ENCODE peak calls at places on chromosomes 3 and 15, in seven cellular contexts. V, P, X, O, K, S and Q are unnamed samples. For H3K4me1, the result is how much of the 10 kb centered on the place peaks cover.

GRCh38 chr3:126025862-126026261 is 56.9 kb downstream of the ROPN1B start:
- DNase-seq in V (no peak), P (no peak), X (no peak), O (no peak), K (no peak), S (no peak), Q (no peak)

GRCh38 chr15:68205949-68206539 is 912 bp upstream of the CALML4 start:
- DNase-seq in V (peak), P (no peak), X (peak), O (peak), K (no peak), S (no peak), Q (peak)

GRCh38 chr15:23482764-23483489 is 35.9 kb upstream of the GOLGA6L2 start:
- DNase-seq in V (no peak), P (no peak), X (no peak), O (no peak), K (no peak), S (no peak), Q (no peak)

GRCh38 chr3:11539218-11539617 is 104.5 kb downstream of the VGLL4 start:
- DNase-seq in V (no peak), P (no peak), X (no peak), O (no peak), K (no peak), S (no peak), Q (no peak)

GRCh38 chr15:61327019-61327631 is 98.0 kb upstream of the RORA start:
- DNase-seq in V (no peak), P (no peak), X (no peak), O (no peak), K (no peak), S (no peak), Q (no peak)

GRCh38 chr3:122315619-122316018 is 9.4 kb upstream of the CSTA start:
- DNase-seq in V (no peak), P (no peak), X (no peak), O (no peak), K (no peak), S (no peak), Q (no peak)

GRCh38 chr15:69648215-69648614 is 195.6 kb downstream of the RPLP1 start:
- DNase-seq in V (no peak), P (no peak), X (no peak), O (no peak), K (no peak), S (no peak), Q (no peak)

GRCh38 chr3:121730940-121731687 is 18.4 kb downstream of the GOLGB1 start:
- DNase-seq in V (no peak), P (peak), X (no peak), O (no peak), K (no peak), S (peak), Q (no peak)

GRCh38 chr3:130671545-130671944 is 75.1 kb downstream of the PIK3R4 start:
- DNase-seq in V (no peak), P (peak), X (no peak), O (no peak), K (no peak), S (no peak), Q (no peak)

GRCh38 chr15:27627623-27628022 is 471.5 kb downstream of the OCA2 start:
- DNase-seq in V (no peak), P (no peak), X (no peak), O (no peak), K (no peak), S (no peak), Q (no peak)

GRCh38 chr3:116001063-116001765 is 377.9 kb downstream of the GAP43 start:
- DNase-seq in V (no peak), P (peak), X (no peak), O (no peak), K (no peak), S (peak), Q (no peak)

GRCh38 chr3:43155464-43156121 is 49.7 kb upstream of the POMGNT2 start:
- DNase-seq in V (peak), P (peak), X (peak), O (no peak), K (peak), S (peak), Q (peak)

GRCh38 chr3:133659806-133660205 is 1.9 kb downstream of the TOPBP1 start:
- DNase-seq in V (no peak), P (no peak), X (no peak), O (no peak), K (no peak), S (no peak), Q (no peak)

GRCh38 chr15:83582386-83582785 is 71.5 kb upstream of the ADAMTSL3 start:
- DNase-seq in V (no peak), P (peak), X (no peak), O (no peak), K (no peak), S (peak), Q (no peak)

GRCh38 chr3:128083980-128084674 is 31.9 kb downstream of the SEC61A1 start:
- DNase-seq in V (peak), P (no peak), X (no peak), O (no peak), K (no peak), S (no peak), Q (no peak)

GRCh38 chr15:32828507-32829186 is 110.8 kb downstream of the GREM1 start:
- DNase-seq in V (no peak), P (peak), X (no peak), O (no peak), K (no peak), S (peak), Q (no peak)

GRCh38 chr3:187746479-187747335 is 1.4 kb upstream of the BCL6 start:
- DNase-seq in V (no peak), P (peak), X (no peak), O (no peak), K (no peak), S (peak), Q (no peak)

GRCh38 chr15:89199734-89200133 is 21.6 kb downstream of the RLBP1 start:
- DNase-seq in V (peak), P (no peak), X (no peak), O (no peak), K (no peak), S (no peak), Q (no peak)

GRCh38 chr3:187136936-187137335 is 2.4 kb downstream of the RPL39L start:
- DNase-seq in V (no peak), P (peak), X (no peak), O (no peak), K (no peak), S (peak), Q (no peak)

GRCh38 chr15:66661432-66662096 is 40.5 kb upstream of the SMAD6 start:
- DNase-seq in V (peak), P (no peak), X (peak), O (no peak), K (no peak), S (no peak), Q (no peak)

GRCh38 chr15:77021803-77022381 is 27.0 kb downstream of the PSTPIP1 start:
- DNase-seq in V (no peak), P (peak), X (no peak), O (peak), K (no peak), S (peak), Q (no peak)

GRCh38 chr3:41863024-41863423 is 98.9 kb downstream of the ULK4 start:
- DNase-seq in V (no peak), P (no peak), X (no peak), O (no peak), K (peak), S (no peak), Q (no peak)

GRCh38 chr3:100113728-100114412 is 431 bp downstream of the FILIP1L start:
- DNase-seq in V (no peak), P (no peak), X (no peak), O (no peak), K (no peak), S (no peak), Q (no peak)

GRCh38 chr3:5021571-5022092 is 42.4 kb downstream of the BHLHE40 start:
- DNase-seq in V (no peak), P (peak), X (no peak), O (peak), K (peak), S (peak), Q (no peak)

GRCh38 chr15:94576889-94577533 is 345.6 kb downstream of the MCTP2 start:
- DNase-seq in V (peak), P (no peak), X (no peak), O (no peak), K (peak), S (no peak), Q (peak)

GRCh38 chr15:75203908-75204263 is 2.2 kb downstream of the C15orf39 start:
- DNase-seq in V (no peak), P (no peak), X (no peak), O (no peak), K (no peak), S (no peak), Q (no peak)

GRCh38 chr3:88093266-88093665 is 34.2 kb downstream of the ZNF654 start:
- DNase-seq in V (no peak), P (no peak), X (no peak), O (no peak), K (no peak), S (no peak), Q (no peak)

GRCh38 chr3:29827756-29828155 is 546.9 kb downstream of the RBMS3 start:
- DNase-seq in V (no peak), P (peak), X (no peak), O (no peak), K (no peak), S (peak), Q (no peak)

GRCh38 chr15:99424978-99425665 is 140.7 kb upstream of the MEF2A start:
- DNase-seq in V (peak), P (peak), X (peak), O (peak), K (peak), S (peak), Q (no peak)

GRCh38 chr3:138578961-138579574 is 15.0 kb downstream of the CEP70 start:
- DNase-seq in V (no peak), P (no peak), X (no peak), O (no peak), K (no peak), S (no peak), Q (no peak)

GRCh38 chr3:136730595-136731273 is 21.4 kb downstream of the STAG1 start:
- DNase-seq in V (no peak), P (no peak), X (no peak), O (no peak), K (no peak), S (no peak), Q (no peak)

GRCh38 chr3:136725468-136725867 is 26.7 kb downstream of the STAG1 start:
- DNase-seq in V (no peak), P (no peak), X (no peak), O (no peak), K (no peak), S (no peak), Q (no peak)

GRCh38 chr3:136731274-136731884 is 20.8 kb downstream of the STAG1 start:
- DNase-seq in V (no peak), P (peak), X (no peak), O (no peak), K (no peak), S (no peak), Q (no peak)

GRCh38 chr3:136728434-136728833 is 23.7 kb downstream of the STAG1 start:
- DNase-seq in V (no peak), P (peak), X (no peak), O (no peak), K (no peak), S (no peak), Q (no peak)

DNA sequence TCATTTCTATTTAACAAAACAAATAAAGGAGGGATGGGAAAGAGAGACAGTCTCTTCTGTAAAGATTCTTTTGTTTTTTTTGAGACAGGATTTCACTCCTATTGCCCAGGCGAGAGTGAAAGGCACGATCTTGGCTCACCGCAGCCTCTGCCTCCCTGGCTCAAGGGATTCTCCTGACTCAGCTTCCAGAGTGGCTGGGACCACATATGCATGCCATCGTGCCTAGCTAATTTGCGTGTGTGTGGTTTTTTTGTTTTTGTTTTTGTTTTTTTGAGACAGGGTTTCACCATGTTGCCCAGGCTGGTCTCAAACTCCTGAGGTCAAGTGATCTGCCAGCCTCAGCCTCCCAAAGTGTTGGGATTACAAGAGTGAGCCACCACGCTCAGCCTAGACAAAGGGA is 23.3 kb downstream of the STAG1 start:
- DNase-seq in V (no peak), P (peak), X (no peak), O (no peak), K (no peak), S (peak), Q (no peak)
- H3K4me1 ChIP-seq in V (half or more), P (under half), X (half or more), O (half or more), K (half or more), S (under half), Q (under half)

DNA sequence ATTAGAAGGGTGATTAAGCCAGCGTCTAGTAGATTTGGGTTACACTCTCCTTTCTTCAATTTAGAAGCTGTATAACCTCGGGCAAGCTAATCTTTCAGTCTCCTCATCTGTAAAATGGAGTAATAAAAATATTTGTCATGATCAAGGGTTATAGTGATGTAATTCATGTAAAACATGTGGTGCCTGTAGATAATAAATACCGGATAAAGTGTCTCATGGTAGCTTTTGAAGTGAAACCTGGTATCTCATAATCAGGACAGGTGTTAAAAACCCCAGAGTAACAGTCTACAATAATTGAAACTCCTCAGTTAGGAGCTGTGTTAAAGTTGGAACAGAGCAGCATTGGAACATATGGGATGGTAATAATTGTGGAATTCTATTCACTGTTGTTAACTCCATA is 919 bp upstream of the KNL1 start:
- DNase-seq in V (no peak), P (no peak), X (no peak), O (no peak), K (no peak), S (no peak), Q (no peak)
- H3K4me3 ChIP-seq in V (no peak), P (no peak), X (no peak), O (no peak), K (peak), S (no peak), Q (no peak)

DNA sequence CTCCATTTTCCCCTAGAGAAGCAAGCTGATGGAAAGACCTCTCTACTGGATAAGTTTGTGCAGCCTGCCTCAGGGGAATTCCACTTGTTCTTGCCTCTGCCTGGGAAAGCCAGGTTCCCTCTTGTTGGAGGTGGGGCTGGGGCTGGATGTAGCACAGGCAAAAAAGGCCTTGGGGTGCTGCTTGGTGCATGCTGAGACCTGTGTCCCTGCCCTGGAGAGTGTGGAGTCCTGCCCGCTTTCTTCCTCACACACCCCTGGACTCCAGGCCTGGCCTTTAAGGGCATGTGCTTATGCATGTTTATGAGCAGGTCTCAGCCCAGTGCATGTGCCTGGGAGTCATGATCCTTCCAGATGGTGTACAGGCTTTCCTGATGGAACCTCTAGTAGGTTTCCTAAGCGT is 23.5 kb upstream of the JMJD7 start:
- DNase-seq in V (no peak), P (no peak), X (no peak), O (no peak), K (no peak), S (no peak), Q (no peak)
- H3K4me1 ChIP-seq in V (under half), P (under half), X (under half), O (under half), K (under half), S (under half), Q (under half)

GRCh38 chr3:58626841-58627579 is 39.6 kb downstream of the FAM3D start:
- DNase-seq in V (no peak), P (no peak), X (no peak), O (no peak), K (no peak), S (no peak), Q (no peak)
- H3K4me3 ChIP-seq in V (peak), P (no peak), X (no peak), O (peak), K (no peak), S (no peak), Q (no peak)